ENCODE peak calls at places on chromosomes 4 and X, in six cellular contexts. One of them, this sample, is unnamed.

GRCh38 chr4:776743-777441 is 49.0 kb downstream of the CPLX1 start:
- DNase-seq in H9: no peak
- DNase-seq in mesenchymal stem cell: no peak
- DNase-seq in neuronal stem cell: no peak
- DNase-seq in trophoblast cell: no peak
- DNase-seq in H1: no peak
- DNase-seq in this sample: no peak

GRCh38 chr4:13963601-13964000 is 336.1 kb upstream of the BOD1L1 start:
- DNase-seq in H9: no peak
- DNase-seq in mesenchymal stem cell: no peak
- DNase-seq in neuronal stem cell: no peak
- DNase-seq in trophoblast cell: no peak
- DNase-seq in H1: no peak
- DNase-seq in this sample: peak

GRCh38 chr4:112214397-112215264 is 17.0 kb upstream of the AP1AR start:
- DNase-seq in H9: no peak
- DNase-seq in mesenchymal stem cell: peak
- DNase-seq in neuronal stem cell: no peak
- DNase-seq in trophoblast cell: no peak
- DNase-seq in H1: no peak
- DNase-seq in this sample: peak

GRCh38 chrX:9770319-9770718 is 4.7 kb upstream of the GPR143 start:
- DNase-seq in H9: no peak
- DNase-seq in mesenchymal stem cell: peak
- DNase-seq in neuronal stem cell: no peak
- DNase-seq in trophoblast cell: no peak
- DNase-seq in H1: no peak
- DNase-seq in this sample: peak

GRCh38 chrX:73214366-73215094 is at the start of gene NAP1L2:
- DNase-seq in H9: peak
- DNase-seq in mesenchymal stem cell: no peak
- DNase-seq in neuronal stem cell: peak
- DNase-seq in trophoblast cell: no peak
- DNase-seq in H1: peak
- DNase-seq in this sample: no peak

GRCh38 chrX:107673933-107674479 is 45.7 kb downstream of the PRPS1 start:
- DNase-seq in H9: peak
- DNase-seq in mesenchymal stem cell: peak
- DNase-seq in neuronal stem cell: no peak
- DNase-seq in trophoblast cell: no peak
- DNase-seq in H1: no peak
- DNase-seq in this sample: no peak

GRCh38 chrX:53882331-53882730 is 161.9 kb downstream of the PHF8 start:
- DNase-seq in H9: no peak
- DNase-seq in mesenchymal stem cell: peak
- DNase-seq in neuronal stem cell: no peak
- DNase-seq in trophoblast cell: peak
- DNase-seq in H1: no peak
- DNase-seq in this sample: peak

GRCh38 chrX:17459008-17459407 is 84.0 kb downstream of the NHS start:
- DNase-seq in H9: no peak
- DNase-seq in mesenchymal stem cell: no peak
- DNase-seq in neuronal stem cell: no peak
- DNase-seq in trophoblast cell: no peak
- DNase-seq in H1: no peak
- DNase-seq in this sample: peak

GRCh38 chrX:71636438-71637252 is 18.3 kb upstream of the CXCR3 start:
- DNase-seq in H9: no peak
- DNase-seq in mesenchymal stem cell: no peak
- DNase-seq in neuronal stem cell: no peak
- DNase-seq in trophoblast cell: no peak
- DNase-seq in H1: no peak
- DNase-seq in this sample: no peak

GRCh38 chr4:114642173-114642780 is 43.7 kb downstream of the UGT8 start:
- DNase-seq in H9: no peak
- DNase-seq in mesenchymal stem cell: no peak
- DNase-seq in neuronal stem cell: no peak
- DNase-seq in trophoblast cell: no peak
- DNase-seq in H1: no peak
- DNase-seq in this sample: no peak

DNA sequence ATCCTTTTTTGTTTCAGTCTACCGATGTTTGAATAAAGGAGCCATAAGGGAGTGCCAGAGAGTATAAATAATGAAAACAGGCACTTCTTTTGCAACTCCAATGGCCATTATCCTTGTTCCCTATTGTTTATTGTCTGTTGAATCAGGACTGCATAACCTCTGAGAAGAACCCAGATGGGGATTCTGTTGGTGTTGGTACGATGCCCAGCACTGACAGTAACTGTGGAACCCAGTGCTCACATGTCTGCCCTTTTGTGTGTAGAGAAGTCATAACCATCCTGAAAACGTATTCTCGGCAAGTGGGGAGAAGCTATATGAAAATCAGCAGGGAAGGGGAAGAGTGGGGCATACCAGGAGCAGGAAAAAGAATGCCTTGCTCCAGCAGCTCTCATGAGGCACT is 195.1 kb upstream of the EDNRA start:
- DNase-seq in H9: no peak
- DNase-seq in mesenchymal stem cell: no peak
- DNase-seq in neuronal stem cell: no peak
- DNase-seq in trophoblast cell: no peak
- DNase-seq in H1: no peak
- DNase-seq in this sample: peak
- H4K91ac ChIP-seq in H9: no peak
- H4K91ac ChIP-seq in mesenchymal stem cell: peak
- H4K91ac ChIP-seq in neuronal stem cell: no peak
- H4K91ac ChIP-seq in trophoblast cell: no peak
- H4K91ac ChIP-seq in H1: no peak
- H4K91ac ChIP-seq in this sample: no peak

GRCh38 chr4:2930135-2930805 is 32.9 kb downstream of the NOP14 start:
- DNase-seq in H9: peak
- DNase-seq in mesenchymal stem cell: no peak
- DNase-seq in neuronal stem cell: no peak
- DNase-seq in trophoblast cell: no peak
- DNase-seq in H1: no peak
- DNase-seq in this sample: no peak

GRCh38 chr4:2930821-2931764 is 32.1 kb downstream of the NOP14 start:
- DNase-seq in H9: peak
- DNase-seq in mesenchymal stem cell: no peak
- DNase-seq in neuronal stem cell: no peak
- DNase-seq in trophoblast cell: no peak
- DNase-seq in H1: no peak
- DNase-seq in this sample: no peak

GRCh38 chr4:2927696-2928075 is 35.5 kb downstream of the NOP14 start:
- DNase-seq in H9: no peak
- DNase-seq in mesenchymal stem cell: no peak
- DNase-seq in neuronal stem cell: no peak
- DNase-seq in trophoblast cell: no peak
- DNase-seq in H1: no peak
- DNase-seq in this sample: no peak

GRCh38 chr4:2928242-2929155 is 34.7 kb downstream of the NOP14 start:
- DNase-seq in H9: peak
- DNase-seq in mesenchymal stem cell: no peak
- DNase-seq in neuronal stem cell: no peak
- DNase-seq in trophoblast cell: no peak
- DNase-seq in H1: no peak
- DNase-seq in this sample: no peak

GRCh38 chr4:2929469-2929868 is 33.7 kb downstream of the NOP14 start:
- DNase-seq in H9: no peak
- DNase-seq in mesenchymal stem cell: no peak
- DNase-seq in neuronal stem cell: no peak
- DNase-seq in trophoblast cell: no peak
- DNase-seq in H1: no peak
- DNase-seq in this sample: no peak
- H4K91ac ChIP-seq in H9: no peak
- H4K91ac ChIP-seq in mesenchymal stem cell: no peak
- H4K91ac ChIP-seq in neuronal stem cell: no peak
- H4K91ac ChIP-seq in trophoblast cell: no peak
- H4K91ac ChIP-seq in H1: no peak
- H4K91ac ChIP-seq in this sample: no peak

GRCh38 chr4:4296283-4296846 is 6.3 kb downstream of the ZBTB49 start:
- DNase-seq in H9: no peak
- DNase-seq in mesenchymal stem cell: no peak
- DNase-seq in neuronal stem cell: no peak
- DNase-seq in trophoblast cell: no peak
- DNase-seq in H1: no peak
- DNase-seq in this sample: no peak

GRCh38 chr4:4289930-4290850 is at the start of the genes LYAR and ZBTB49:
- DNase-seq in H9: peak
- DNase-seq in mesenchymal stem cell: peak
- DNase-seq in neuronal stem cell: peak
- DNase-seq in trophoblast cell: peak
- DNase-seq in H1: peak
- DNase-seq in this sample: peak

GRCh38 chr4:4289575-4289929 is 402 bp downstream of the LYAR start:
- DNase-seq in H9: no peak
- DNase-seq in mesenchymal stem cell: no peak
- DNase-seq in neuronal stem cell: no peak
- DNase-seq in trophoblast cell: no peak
- DNase-seq in H1: no peak
- DNase-seq in this sample: no peak

GRCh38 chr4:4289055-4289454 is 899 bp downstream of the LYAR start:
- DNase-seq in H9: no peak
- DNase-seq in mesenchymal stem cell: no peak
- DNase-seq in neuronal stem cell: no peak
- DNase-seq in trophoblast cell: no peak
- DNase-seq in H1: no peak
- DNase-seq in this sample: no peak

GRCh38 chr4:4293279-4293678 is 3.2 kb downstream of the ZBTB49 start:
- DNase-seq in H9: no peak
- DNase-seq in mesenchymal stem cell: no peak
- DNase-seq in neuronal stem cell: no peak
- DNase-seq in trophoblast cell: no peak
- DNase-seq in H1: no peak
- DNase-seq in this sample: no peak
- H4K91ac ChIP-seq in H9: no peak
- H4K91ac ChIP-seq in mesenchymal stem cell: no peak
- H4K91ac ChIP-seq in neuronal stem cell: no peak
- H4K91ac ChIP-seq in trophoblast cell: no peak
- H4K91ac ChIP-seq in H1: no peak
- H4K91ac ChIP-seq in this sample: no peak

GRCh38 chr4:92184566-92184965 is 119.2 kb upstream of the GRID2 start:
- DNase-seq in H9: no peak
- DNase-seq in mesenchymal stem cell: no peak
- DNase-seq in neuronal stem cell: no peak
- DNase-seq in trophoblast cell: no peak
- DNase-seq in H1: no peak
- DNase-seq in this sample: peak

GRCh38 chr4:92182006-92182735 is 121.6 kb upstream of the GRID2 start:
- DNase-seq in H9: no peak
- DNase-seq in mesenchymal stem cell: no peak
- DNase-seq in neuronal stem cell: no peak
- DNase-seq in trophoblast cell: no peak
- DNase-seq in H1: no peak
- DNase-seq in this sample: no peak

GRCh38 chr4:92183825-92184224 is 119.9 kb upstream of the GRID2 start:
- DNase-seq in H9: no peak
- DNase-seq in mesenchymal stem cell: no peak
- DNase-seq in neuronal stem cell: no peak
- DNase-seq in trophoblast cell: no peak
- DNase-seq in H1: no peak
- DNase-seq in this sample: no peak

GRCh38 chr4:92186239-92186638 is 117.5 kb upstream of the GRID2 start:
- DNase-seq in H9: no peak
- DNase-seq in mesenchymal stem cell: no peak
- DNase-seq in neuronal stem cell: no peak
- DNase-seq in trophoblast cell: no peak
- DNase-seq in H1: no peak
- DNase-seq in this sample: no peak

DNA sequence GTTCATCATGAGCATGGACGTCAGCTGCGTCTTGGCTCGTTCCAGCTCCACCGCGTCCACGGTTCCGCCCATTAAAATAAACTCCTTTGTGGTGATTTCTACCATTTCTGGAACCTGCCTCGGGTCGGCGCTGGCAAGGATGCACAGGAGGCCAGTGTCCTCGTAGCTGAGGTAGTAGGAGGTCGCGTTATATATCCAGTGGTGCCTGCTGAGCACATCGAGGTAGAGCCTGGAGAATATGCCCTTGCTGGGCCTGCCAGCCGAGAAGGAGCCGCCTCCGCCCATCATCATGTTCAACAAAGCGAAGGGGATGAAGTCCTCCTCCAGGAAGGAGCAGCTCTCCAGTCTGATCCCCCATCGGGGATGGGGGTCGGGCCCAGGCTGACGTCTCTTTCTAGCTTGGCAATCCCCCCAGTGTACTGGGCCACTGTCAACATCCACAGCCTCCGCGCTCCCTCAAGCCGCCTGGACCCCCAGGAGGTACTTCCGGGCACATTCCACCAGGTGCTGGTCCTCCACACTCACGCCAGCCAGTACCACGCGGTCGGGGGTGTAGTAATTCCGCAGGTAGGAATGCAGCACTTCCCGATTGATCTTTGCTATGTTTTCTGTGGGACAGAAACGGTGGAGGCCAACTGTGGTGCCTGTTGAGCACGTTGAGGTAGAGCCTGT is 120.9 kb upstream of the GRID2 start:
- DNase-seq in H9: no peak
- DNase-seq in mesenchymal stem cell: no peak
- DNase-seq in neuronal stem cell: no peak
- DNase-seq in trophoblast cell: no peak
- DNase-seq in H1: no peak
- DNase-seq in this sample: no peak
- H4K91ac ChIP-seq in H9: no peak
- H4K91ac ChIP-seq in mesenchymal stem cell: no peak
- H4K91ac ChIP-seq in neuronal stem cell: no peak
- H4K91ac ChIP-seq in trophoblast cell: no peak
- H4K91ac ChIP-seq in H1: no peak
- H4K91ac ChIP-seq in this sample: no peak

GRCh38 chrX:103830848-103831247 is 1.2 kb downstream of the RAB9B start:
- DNase-seq in H9: no peak
- DNase-seq in mesenchymal stem cell: no peak
- DNase-seq in neuronal stem cell: no peak
- DNase-seq in trophoblast cell: no peak
- DNase-seq in H1: no peak
- DNase-seq in this sample: no peak

GRCh38 chrX:103825881-103826280 is 6.2 kb downstream of the RAB9B start:
- DNase-seq in H9: no peak
- DNase-seq in mesenchymal stem cell: no peak
- DNase-seq in neuronal stem cell: no peak
- DNase-seq in trophoblast cell: no peak
- DNase-seq in H1: no peak
- DNase-seq in this sample: no peak

GRCh38 chrX:103831342-103831802 is 685 bp downstream of the RAB9B start:
- DNase-seq in H9: no peak
- DNase-seq in mesenchymal stem cell: no peak
- DNase-seq in neuronal stem cell: no peak
- DNase-seq in trophoblast cell: peak
- DNase-seq in H1: peak
- DNase-seq in this sample: no peak

GRCh38 chrX:103831803-103832544 is at the start of gene RAB9B:
- DNase-seq in H9: peak
- DNase-seq in mesenchymal stem cell: peak
- DNase-seq in neuronal stem cell: peak
- DNase-seq in trophoblast cell: no peak
- DNase-seq in H1: no peak
- DNase-seq in this sample: peak

GRCh38 chrX:103828529-103828928 is 3.5 kb downstream of the RAB9B start:
- DNase-seq in H9: no peak
- DNase-seq in mesenchymal stem cell: no peak
- DNase-seq in neuronal stem cell: no peak
- DNase-seq in trophoblast cell: no peak
- DNase-seq in H1: no peak
- DNase-seq in this sample: no peak
- H4K91ac ChIP-seq in H9: no peak
- H4K91ac ChIP-seq in mesenchymal stem cell: no peak
- H4K91ac ChIP-seq in neuronal stem cell: no peak
- H4K91ac ChIP-seq in trophoblast cell: no peak
- H4K91ac ChIP-seq in H1: no peak
- H4K91ac ChIP-seq in this sample: no peak

This sample was measured in IMR-90.